ENCODE peak calls at places on chromosomes 6 and 20, in seven cellular contexts. H is ovary; J is A549; U is CD4-positive, CD25-positive, alpha-beta regulatory T cell; I is SJSA1; V is small intestine; R is mucosa of descending colon. F is an unnamed sample.

GRCh38 chr6:151391021-151391470 is 313 bp downstream of the ZBTB2 start:
- DNase-seq in H (peak; percentile 88), J (peak; percentile 77), U (peak; percentile 87), I (peak; percentile 76), V (peak; percentile 60), R (peak; percentile 88), F (peak; percentile 78)

GRCh38 chr6:33279971-33280511 is 3.1 kb downstream of the B3GALT4 start:
- DNase-seq in H (no peak), J (peak; percentile 85), U (no peak), I (peak; percentile 44), V (peak; percentile 38), R (no peak), F (peak; percentile 87)

GRCh38 chr6:30769088-30769852 is 24.9 kb upstream of the IER3 start:
- DNase-seq in H (peak; percentile 75), J (peak; percentile 94), U (peak; percentile 25), I (peak; percentile 97), V (peak; percentile 56), R (peak; percentile 76), F (peak; percentile 87)

GRCh38 chr20:17169575-17170136 is 57.2 kb upstream of the PCSK2 start:
- DNase-seq in H (peak; percentile 78), J (no peak), U (no peak), I (no peak), V (peak; percentile 4), R (no peak), F (no peak)

GRCh38 chr20:53080969-53081871 is 109.1 kb downstream of the TSHZ2 start:
- DNase-seq in H (no peak), J (peak; percentile 28), U (no peak), I (peak; percentile 57), V (peak; percentile 71), R (peak; percentile 45), F (peak; percentile 69)

GRCh38 chr20:31368301-31368700 is at the start of gene DEFB118:
- DNase-seq in H (no peak), J (no peak), U (no peak), I (no peak), V (no peak), R (no peak), F (no peak)

GRCh38 chr6:166032366-166033171 is 135.1 kb downstream of the TBXT start:
- DNase-seq in H (peak; percentile 38), J (peak; percentile 89), U (no peak), I (peak; percentile 44), V (no peak), R (peak; percentile 61), F (peak; percentile 7)

GRCh38 chr6:150025201-150025917 is at the start of gene RAET1L:
- DNase-seq in H (no peak), J (peak; percentile 17), U (no peak), I (peak; percentile 37), V (peak; percentile 56), R (no peak), F (no peak)

DNA sequence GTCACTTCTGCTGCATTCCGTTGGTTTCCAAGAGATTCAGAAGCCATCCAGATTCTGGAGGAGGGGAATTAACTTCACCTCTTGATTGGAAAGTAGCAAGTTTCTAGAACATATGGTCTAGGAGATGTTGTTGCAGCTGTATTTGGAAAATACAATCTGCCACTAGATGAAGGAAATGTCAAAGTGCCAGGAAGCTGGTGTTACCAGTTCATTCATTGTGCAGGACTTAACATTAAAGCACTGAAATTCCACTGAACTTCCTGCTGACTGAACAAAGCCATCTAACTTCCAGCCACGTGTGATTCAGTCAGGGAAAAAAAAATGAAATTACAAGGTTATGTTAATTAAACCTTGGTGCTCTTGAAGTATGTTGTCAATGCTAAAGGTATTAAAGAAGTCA is 321.5 kb upstream of the SASH1 start:
- DNase-seq in H (no peak), J (no peak), U (no peak), I (no peak), V (no peak), R (no peak), F (no peak)
- H3K4me3 ChIP-seq in H (no peak overlapping the region), J (no peak overlapping the region), U (no peak overlapping the region), I (no peak overlapping the region), V (no peak overlapping the region), R (no peak overlapping the region), F (no peak overlapping the region)

GRCh38 chr6:41027251-41027650 is 11.8 kb downstream of the UNC5CL start:
- DNase-seq in H (no peak), J (no peak), U (no peak), I (no peak), V (no peak), R (no peak), F (no peak)
- H3K4me3 ChIP-seq in H (peak overlapping the region; percentile 44), J (peak overlapping the region; percentile 17), U (peak overlapping the region; percentile 81), I (no peak overlapping the region), V (no peak overlapping the region), R (no peak overlapping the region), F (no peak overlapping the region)

GRCh38 chr20:3082306-3082951 is 2.1 kb downstream of the AVP start:
- DNase-seq in H (no peak), J (no peak), U (no peak), I (no peak), V (no peak), R (no peak), F (peak; percentile 39)
- H3K4me3 ChIP-seq in H (no peak overlapping the region), J (peak overlapping the region; percentile 34), U (no peak overlapping the region), I (no peak overlapping the region), V (peak overlapping the region; percentile 50), R (no peak overlapping the region), F (peak overlapping the region; percentile 49)

GRCh38 chr20:19540401-19540800 is 217.7 kb upstream of the RIN2 start:
- DNase-seq in H (peak; percentile 47), J (no peak), U (no peak), I (no peak), V (no peak), R (no peak), F (no peak)
- H3K4me3 ChIP-seq in H (no peak overlapping the region), J (no peak overlapping the region), U (no peak overlapping the region), I (no peak overlapping the region), V (no peak overlapping the region), R (no peak overlapping the region), F (no peak overlapping the region)

GRCh38 chr6:39790772-39791171 is 1.4 kb upstream of the DAAM2 start:
- DNase-seq in H (no peak), J (no peak), U (no peak), I (no peak), V (no peak), R (no peak), F (no peak)

GRCh38 chr6:39793528-39793927 is 1.4 kb downstream of the DAAM2 start:
- DNase-seq in H (no peak), J (no peak), U (no peak), I (no peak), V (no peak), R (no peak), F (no peak)

GRCh38 chr6:39791311-39791710 is 865 bp upstream of the DAAM2 start:
- DNase-seq in H (no peak), J (no peak), U (no peak), I (no peak), V (no peak), R (no peak), F (no peak)

GRCh38 chr6:39792501-39793450 is 600 bp downstream of the DAAM2 start:
- DNase-seq in H (peak; percentile 60), J (no peak), U (no peak), I (no peak), V (no peak), R (no peak), F (no peak)

DNA sequence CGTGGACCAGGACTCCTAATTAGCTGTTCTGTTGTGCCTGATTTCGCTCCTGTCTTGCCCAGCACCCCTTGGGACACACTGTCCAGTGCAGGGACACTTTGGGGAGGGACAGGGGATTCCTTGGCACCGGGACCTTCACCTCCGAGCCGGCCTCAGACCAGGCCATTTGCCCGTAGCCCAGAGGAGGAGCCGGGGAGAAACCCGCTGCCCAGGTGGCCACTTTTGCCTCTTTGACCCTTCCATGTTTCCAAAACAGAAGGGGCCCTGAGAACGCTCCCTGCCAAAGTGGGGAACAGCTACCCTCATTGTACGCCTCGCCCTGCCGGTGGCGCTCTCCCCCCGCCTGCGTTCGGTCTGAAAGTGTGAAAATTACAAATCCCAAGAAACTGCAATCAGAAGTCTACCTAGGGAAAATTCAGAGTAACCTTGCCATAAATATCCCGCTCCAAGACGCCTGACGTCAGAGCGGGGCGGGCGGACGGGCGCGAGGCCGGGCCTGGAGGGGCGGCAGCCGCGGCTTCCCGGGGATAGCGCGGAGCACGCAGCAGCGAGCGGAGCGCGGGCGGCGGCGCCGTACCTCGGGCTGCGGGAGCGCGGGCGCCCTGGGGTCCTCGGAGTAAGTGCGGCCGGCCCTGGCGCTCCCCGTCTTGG is at the start of gene DAAM2:
- DNase-seq in H (peak; percentile 81), J (no peak), U (no peak), I (peak; percentile 4), V (no peak), R (no peak), F (no peak)
- H3K4me3 ChIP-seq in H (peak within 1 kb of the TSS; percentile 64), J (peak within 1 kb of the TSS; percentile 41), U (no peak within 1 kb of the TSS), I (peak within 1 kb of the TSS; percentile 14), V (peak within 1 kb of the TSS; percentile 20), R (peak within 1 kb of the TSS; percentile 9), F (no peak within 1 kb of the TSS)

DNA sequence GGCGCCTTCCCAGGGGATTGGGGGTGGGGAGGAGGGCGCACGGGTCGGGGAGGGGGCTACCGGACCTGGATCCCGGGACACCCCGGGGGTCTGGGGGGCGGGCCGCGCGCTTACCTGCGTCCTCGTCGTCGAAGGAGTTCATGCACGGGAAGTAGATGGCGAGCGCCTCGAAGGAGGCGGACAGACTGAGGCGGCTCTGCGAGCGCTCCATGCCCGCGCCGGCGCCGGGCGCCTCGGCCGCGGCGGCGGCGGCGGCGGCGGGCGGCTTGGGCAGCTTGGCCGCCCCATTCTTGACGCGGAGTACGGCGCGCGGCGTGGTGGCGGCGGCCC is 320 bp downstream of the RIMS4 start:
- DNase-seq in H (peak; percentile 20), J (no peak), U (no peak), I (no peak), V (no peak), R (no peak), F (no peak)
- H3K4me3 ChIP-seq in H (no peak overlapping the region), J (peak overlapping the region; percentile 44), U (no peak overlapping the region), I (no peak overlapping the region), V (peak overlapping the region; percentile 46), R (no peak overlapping the region), F (peak overlapping the region; percentile 44)

GRCh38 chr6:23282243-23283021 is 713.1 kb downstream of the HDGFL1 start:
- DNase-seq in H (no peak), J (no peak), U (no peak), I (no peak), V (no peak), R (no peak), F (no peak)
- H3K4me3 ChIP-seq in H (no peak overlapping the region), J (no peak overlapping the region), U (no peak overlapping the region), I (no peak overlapping the region), V (no peak overlapping the region), R (no peak overlapping the region), F (no peak overlapping the region)

GRCh38 chr6:100453701-100454521 is 10.8 kb downstream of the SIM1 start:
- DNase-seq in H (no peak), J (no peak), U (no peak), I (no peak), V (no peak), R (no peak), F (no peak)
- H3K4me3 ChIP-seq in H (no peak overlapping the region), J (no peak overlapping the region), U (no peak overlapping the region), I (no peak overlapping the region), V (no peak overlapping the region), R (no peak overlapping the region), F (no peak overlapping the region)

GRCh38 chr6:54011277-54011648 is 100.0 kb upstream of the MLIP start:
- DNase-seq in H (no peak), J (no peak), U (no peak), I (no peak), V (no peak), R (no peak), F (no peak)
- H3K4me3 ChIP-seq in H (no peak overlapping the region), J (no peak overlapping the region), U (no peak overlapping the region), I (no peak overlapping the region), V (no peak overlapping the region), R (no peak overlapping the region), F (no peak overlapping the region)